ENCODE peak calls at places on chromosomes 11 and 22, in seven cellular contexts. V is neuronal stem cell, Z is heart left ventricle, F is sigmoid colon, S is HCT116, P is psoas muscle, Y is PC-3. I is an unnamed sample.

GRCh38 chr11:102583437-102583836 is 41.7 kb downstream of the MMP20 start:
- DNase-seq in V (no peak), Z (no peak), F (no peak), S (no peak), P (no peak), Y (no peak), I (no peak)

GRCh38 chr11:70029115-70029830 is 48.8 kb upstream of the ANO1 start:
- DNase-seq in V (no peak), Z (no peak), F (no peak), S (no peak), P (no peak), Y (no peak), I (peak; percentile 70)

GRCh38 chr22:19714320-19715252 is at the start of gene SEPTIN5:
- DNase-seq in V (no peak), Z (no peak), F (no peak), S (no peak), P (peak; percentile 22), Y (no peak), I (no peak)

GRCh38 chr22:32409977-32410376 is 2.1 kb downstream of the RTCB start:
- DNase-seq in V (no peak), Z (no peak), F (no peak), S (no peak), P (no peak), Y (no peak), I (no peak)

GRCh38 chr11:104609297-104609696 is 289.0 kb downstream of the CASP12 start:
- DNase-seq in V (peak; percentile 15), Z (peak; percentile 18), F (no peak), S (peak; percentile 28), P (no peak), Y (peak; percentile 75), I (no peak)

GRCh38 chr11:118142081-118142480 is 10.5 kb downstream of the SCN4B start:
- DNase-seq in V (no peak), Z (no peak), F (peak; percentile 34), S (no peak), P (no peak), Y (peak; percentile 65), I (no peak)

GRCh38 chr11:127126956-127127355 is 126.4 kb upstream of the KIRREL3 start:
- DNase-seq in V (no peak), Z (no peak), F (no peak), S (no peak), P (no peak), Y (no peak), I (no peak)

GRCh38 chr11:79077684-79078379 is 363.0 kb downstream of the TENM4 start:
- DNase-seq in V (no peak), Z (no peak), F (no peak), S (no peak), P (no peak), Y (no peak), I (no peak)

GRCh38 chr11:103035656-103036434 is 56.1 kb downstream of the DCUN1D5 start:
- DNase-seq in V (peak; percentile 24), Z (peak; percentile 24), F (no peak), S (peak; percentile 84), P (no peak), Y (peak; percentile 96), I (no peak)

GRCh38 chr11:19241260-19242183 is 777 bp upstream of the E2F8 start:
- DNase-seq in V (peak; percentile 45), Z (peak; percentile 23), F (peak; percentile 66), S (no peak), P (peak; percentile 36), Y (peak; percentile 63), I (no peak)

GRCh38 chr11:15113381-15113780 is 1.3 kb upstream of the INSC start:
- DNase-seq in V (no peak), Z (no peak), F (no peak), S (no peak), P (no peak), Y (no peak), I (peak; percentile 40)

GRCh38 chr11:87281496-87281895 is 243.8 kb downstream of the TMEM135 start:
- DNase-seq in V (no peak), Z (no peak), F (no peak), S (no peak), P (no peak), Y (peak; percentile 70), I (no peak)

GRCh38 chr11:86486261-86487030 is 111.8 kb downstream of the CCDC81 start:
- DNase-seq in V (no peak), Z (no peak), F (no peak), S (no peak), P (no peak), Y (no peak), I (no peak)

GRCh38 chr11:108975641-108976071 is 310.8 kb downstream of the DDX10 start:
- DNase-seq in V (no peak), Z (peak; percentile 55), F (no peak), S (no peak), P (no peak), Y (no peak), I (no peak)

GRCh38 chr11:76524919-76525318 is 80.1 kb downstream of the EMSY start:
- DNase-seq in V (no peak), Z (peak; percentile 31), F (no peak), S (peak; percentile 26), P (no peak), Y (peak; percentile 98), I (no peak)

GRCh38 chr22:45318168-45318557 is 8.4 kb downstream of the FAM118A start:
- DNase-seq in V (no peak), Z (peak; percentile 83), F (peak; percentile 94), S (no peak), P (peak; percentile 79), Y (no peak), I (no peak)

DNA sequence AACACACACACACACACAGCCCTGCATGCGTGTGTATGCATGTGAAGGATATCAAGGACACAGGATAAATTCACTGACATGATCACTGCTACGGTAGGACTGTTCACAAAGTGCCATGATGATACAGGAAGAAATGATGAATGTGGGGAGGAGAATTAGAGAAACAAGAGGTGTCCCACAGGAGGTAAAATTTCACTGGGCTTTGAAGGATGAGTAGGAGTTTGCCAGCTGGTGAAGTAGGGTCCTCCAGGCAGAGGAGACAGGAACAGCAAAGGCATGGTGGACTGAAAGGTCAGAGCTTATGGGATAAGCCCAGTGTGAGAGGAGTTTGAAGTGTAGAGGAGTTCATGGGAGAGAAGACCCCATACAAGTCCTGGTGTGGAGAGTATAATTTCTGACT is 18.6 kb downstream of the NECTIN1 start:
- DNase-seq in V (no peak), Z (no peak), F (no peak), S (no peak), P (no peak), Y (no peak), I (no peak)
- H3K4me1 ChIP-seq in V (peaks cover 43% of the 10 kb centered on the region), Z (no peaks in the 10 kb centered on the region), F (no peaks in the 10 kb centered on the region), S (peaks cover 6% of the 10 kb centered on the region), P (no peaks in the 10 kb centered on the region), Y (no peaks in the 10 kb centered on the region), I (peaks cover 43% of the 10 kb centered on the region)

GRCh38 chr11:60984616-60985015 is 13.1 kb downstream of the CD6 start:
- DNase-seq in V (no peak), Z (no peak), F (no peak), S (no peak), P (no peak), Y (no peak), I (no peak)

GRCh38 chr11:60985501-60985900 is 14.0 kb downstream of the CD6 start:
- DNase-seq in V (no peak), Z (no peak), F (no peak), S (no peak), P (no peak), Y (no peak), I (no peak)

GRCh38 chr11:60982184-60982583 is 10.7 kb downstream of the CD6 start:
- DNase-seq in V (no peak), Z (no peak), F (no peak), S (no peak), P (no peak), Y (no peak), I (no peak)

GRCh38 chr11:60985991-60986915 is 14.8 kb downstream of the CD6 start:
- DNase-seq in V (no peak), Z (no peak), F (no peak), S (no peak), P (no peak), Y (peak; percentile 87), I (no peak)

GRCh38 chr11:60984149-60984548 is 12.7 kb downstream of the CD6 start:
- DNase-seq in V (no peak), Z (no peak), F (no peak), S (no peak), P (no peak), Y (no peak), I (no peak)
- H3K4me1 ChIP-seq in V (peaks cover 4% of the 10 kb centered on the region), Z (no peaks in the 10 kb centered on the region), F (no peaks in the 10 kb centered on the region), S (peaks cover 3% of the 10 kb centered on the region), P (no peaks in the 10 kb centered on the region), Y (peaks cover 16% of the 10 kb centered on the region), I (peaks cover 4% of the 10 kb centered on the region)

GRCh38 chr11:7672960-7673723 is at the start of gene CYB5R2:
- DNase-seq in V (peak; percentile 59), Z (peak; percentile 73), F (peak; percentile 83), S (peak; percentile 13), P (peak; percentile 75), Y (no peak), I (no peak)

GRCh38 chr11:7671347-7671746 is 2.0 kb downstream of the CYB5R2 start:
- DNase-seq in V (no peak), Z (no peak), F (no peak), S (no peak), P (no peak), Y (peak; percentile 41), I (no peak)

GRCh38 chr11:7673724-7674434 is 579 bp upstream of the CYB5R2 start:
- DNase-seq in V (peak; percentile 48), Z (no peak), F (peak; percentile 72), S (peak; percentile 29), P (peak; percentile 40), Y (no peak), I (no peak)

GRCh38 chr11:7671807-7672206 is 1.5 kb downstream of the CYB5R2 start:
- DNase-seq in V (no peak), Z (no peak), F (no peak), S (no peak), P (no peak), Y (no peak), I (no peak)

DNA sequence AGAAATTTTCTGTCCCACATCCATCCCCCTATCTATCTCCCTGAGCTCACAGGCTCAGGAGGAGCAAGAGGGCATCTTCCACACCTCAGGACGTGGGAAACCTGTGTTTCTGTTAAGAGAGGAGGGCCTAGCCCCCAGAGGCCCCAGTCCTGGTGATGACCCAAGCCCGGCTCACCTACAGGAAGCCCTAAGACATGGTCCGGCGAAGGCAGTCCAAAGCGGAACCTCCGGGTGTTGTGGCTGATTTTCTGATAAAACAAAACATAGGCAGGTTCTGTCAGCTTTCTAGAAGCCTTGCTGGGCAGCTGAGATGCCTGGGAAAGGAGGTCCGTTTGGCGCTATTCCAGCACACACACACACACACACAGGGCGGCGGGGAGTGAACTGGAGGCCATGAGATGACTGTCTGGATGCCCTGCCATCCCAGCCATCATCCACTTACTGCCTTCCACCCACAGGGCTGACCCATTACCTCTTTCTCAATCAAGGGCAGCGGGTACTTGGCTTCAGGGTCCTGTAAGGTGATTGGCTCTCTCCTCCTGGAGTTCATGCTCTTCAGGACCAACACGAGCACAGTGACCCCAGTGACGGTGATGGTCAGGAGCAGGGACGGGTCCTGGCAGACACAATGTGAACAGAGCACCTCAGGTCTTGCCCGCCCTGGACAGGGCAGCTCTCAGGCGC is 882 bp downstream of the CYB5R2 start:
- DNase-seq in V (no peak), Z (no peak), F (no peak), S (no peak), P (no peak), Y (no peak), I (no peak)
- H3K4me1 ChIP-seq in V (peaks cover 20% of the 10 kb centered on the region), Z (peaks cover 5% of the 10 kb centered on the region), F (peaks cover 20% of the 10 kb centered on the region), S (peaks cover 10% of the 10 kb centered on the region), P (no peaks in the 10 kb centered on the region), Y (peaks cover 24% of the 10 kb centered on the region), I (peaks cover 48% of the 10 kb centered on the region)

GRCh38 chr11:73949912-73950311 is 914 bp upstream of the DNAJB13 start:
- DNase-seq in V (no peak), Z (no peak), F (peak; percentile 10), S (no peak), P (no peak), Y (no peak), I (no peak)
- H3K4me1 ChIP-seq in V (peaks cover 2% of the 10 kb centered on the region), Z (no peaks in the 10 kb centered on the region), F (no peaks in the 10 kb centered on the region), S (no peaks in the 10 kb centered on the region), P (no peaks in the 10 kb centered on the region), Y (peaks cover 13% of the 10 kb centered on the region), I (no peaks in the 10 kb centered on the region)

I was measured in vagina.